ENCODE peak calls at places on chromosomes 7 and 10, in six cellular contexts. I, W, J, T, M and K are unnamed samples.

GRCh38 chr10:121879476-121879875 is 48.4 kb downstream of the ATE1 start:
- DNase-seq in I (no peak), W (no peak), J (no peak), T (no peak), M (no peak), K (no peak)

GRCh38 chr7:36210542-36210941 is 57.5 kb downstream of the EEPD1 start:
- DNase-seq in I (no peak), W (no peak), J (no peak), T (no peak), M (peak; percentile 55), K (no peak)

GRCh38 chr7:64463636-64464375 is 99.1 kb downstream of the ZNF680 start:
- DNase-seq in I (no peak), W (peak; percentile 38), J (no peak), T (peak; percentile 95), M (peak; percentile 52), K (peak; percentile 16)

GRCh38 chr10:79431422-79431821 is 14.0 kb downstream of the ZCCHC24 start:
- DNase-seq in I (no peak), W (no peak), J (no peak), T (no peak), M (no peak), K (no peak)

GRCh38 chr10:132414402-132415016 is 17.5 kb downstream of the PWWP2B start:
- DNase-seq in I (no peak), W (no peak), J (no peak), T (no peak), M (no peak), K (no peak)

GRCh38 chr10:23523251-23523650 is 84.4 kb downstream of the OTUD1 start:
- DNase-seq in I (no peak), W (no peak), J (no peak), T (no peak), M (no peak), K (no peak)

GRCh38 chr7:26681819-26682418 is 182.5 kb downstream of the SKAP2 start:
- DNase-seq in I (no peak), W (no peak), J (peak; percentile 54), T (peak; percentile 77), M (no peak), K (no peak)

GRCh38 chr7:95265634-95266033 is 58.7 kb downstream of the PON1 start:
- DNase-seq in I (no peak), W (no peak), J (no peak), T (no peak), M (no peak), K (no peak)